ENCODE peak calls at places on chromosomes 13 and 19, in five cellular contexts. R is keratinocyte; T is suprapubic skin; P is CD8-positive, alpha-beta T cell; E is lung. L is an unnamed sample. For H3K27me3, the result is how much of the 10 kb centered on the place peaks cover.

GRCh38 chr19:33296473-33297060 is 5.8 kb downstream of the CEBPA start:
- DNase-seq in R (no peak), T (peak), P (no peak), E (no peak), L (no peak)

GRCh38 chr13:99505814-99506269 is 4.6 kb downstream of the TM9SF2 start:
- DNase-seq in R (no peak), T (no peak), P (no peak), E (no peak), L (no peak)

GRCh38 chr19:50478901-50479715 is 2.5 kb upstream of the GARIN5A start:
- DNase-seq in R (no peak), T (no peak), P (no peak), E (no peak), L (no peak)

GRCh38 chr13:30835442-30835841 is 70.6 kb upstream of the MEDAG start:
- DNase-seq in R (no peak), T (no peak), P (no peak), E (no peak), L (no peak)

GRCh38 chr13:36819811-36820140 is 754 bp downstream of the RFXAP start:
- DNase-seq in R (no peak), T (no peak), P (peak), E (no peak), L (no peak)

GRCh38 chr19:28026636-28027035 is 1186.3 kb downstream of the UQCRFS1 start:
- DNase-seq in R (no peak), T (no peak), P (no peak), E (no peak), L (peak)

GRCh38 chr13:51178456-51179074 is 43.6 kb upstream of the FAM124A start:
- DNase-seq in R (no peak), T (no peak), P (no peak), E (no peak), L (no peak)

GRCh38 chr13:34863360-34864135 is 78.5 kb upstream of the NBEA start:
- DNase-seq in R (peak), T (no peak), P (no peak), E (no peak), L (peak)

GRCh38 chr13:80577285-80577684 is 236.4 kb upstream of the SPRY2 start:
- DNase-seq in R (no peak), T (no peak), P (no peak), E (no peak), L (no peak)

GRCh38 chr13:32638739-32639138 is 52.5 kb downstream of the PDS5B start:
- DNase-seq in R (no peak), T (no peak), P (no peak), E (no peak), L (no peak)

GRCh38 chr13:106587787-106588186 is 19.9 kb upstream of the ARGLU1 start:
- DNase-seq in R (no peak), T (no peak), P (no peak), E (no peak), L (no peak)

GRCh38 chr19:1508507-1508856 is 4.3 kb downstream of the ADAMTSL5 start:
- DNase-seq in R (no peak), T (no peak), P (no peak), E (no peak), L (no peak)

GRCh38 chr19:43634877-43635560 is 4.6 kb downstream of the CADM4 start:
- DNase-seq in R (no peak), T (no peak), P (no peak), E (no peak), L (no peak)

GRCh38 chr19:16376649-16377048 is 52.0 kb downstream of the KLF2 start:
- DNase-seq in R (no peak), T (no peak), P (no peak), E (no peak), L (no peak)

GRCh38 chr19:55536951-55537740 is at the start of gene SBK2:
- DNase-seq in R (no peak), T (no peak), P (no peak), E (no peak), L (no peak)

GRCh38 chr19:17235618-17236413 is 9.8 kb downstream of the OCEL1 start:
- DNase-seq in R (no peak), T (no peak), P (peak), E (peak), L (no peak)

GRCh38 chr13:88339271-88339741 is 668.1 kb downstream of the SLITRK5 start:
- DNase-seq in R (no peak), T (no peak), P (no peak), E (no peak), L (no peak)

GRCh38 chr19:16608290-16608704 is 19.7 kb downstream of the MED26 start:
- DNase-seq in R (no peak), T (no peak), P (no peak), E (no peak), L (no peak)

GRCh38 chr13:29483211-29483610 is 112.3 kb downstream of the SLC7A1 start:
- DNase-seq in R (no peak), T (no peak), P (no peak), E (peak), L (no peak)

GRCh38 chr19:10617409-10618121 is 7.8 kb upstream of the SLC44A2 start:
- DNase-seq in R (peak), T (no peak), P (no peak), E (no peak), L (peak)

GRCh38 chr13:113658836-113659235 is 838 bp upstream of the ATP4B start:
- DNase-seq in R (no peak), T (peak), P (no peak), E (no peak), L (no peak)

GRCh38 chr19:37988758-37989635 is 82.0 kb downstream of the SIPA1L3 start:
- DNase-seq in R (no peak), T (no peak), P (no peak), E (no peak), L (no peak)

GRCh38 chr19:51742736-51743288 is 8.9 kb downstream of the FPR1 start:
- DNase-seq in R (no peak), T (no peak), P (no peak), E (no peak), L (peak)

GRCh38 chr13:59823495-59823894 is 340.2 kb downstream of the DIAPH3 start:
- DNase-seq in R (peak), T (no peak), P (no peak), E (no peak), L (peak)

GRCh38 chr13:93625536-93625935 is 398.9 kb downstream of the GPC6 start:
- DNase-seq in R (no peak), T (no peak), P (no peak), E (no peak), L (no peak)

GRCh38 chr19:19205416-19206410 is 2.5 kb upstream of the NR2C2AP start:
- DNase-seq in R (no peak), T (no peak), P (no peak), E (no peak), L (no peak)

GRCh38 chr19:13906525-13906904 is 514 bp downstream of the CC2D1A start:
- DNase-seq in R (no peak), T (no peak), P (peak), E (peak), L (no peak)

GRCh38 chr13:80923907-80924306 is 583.0 kb upstream of the SPRY2 start:
- DNase-seq in R (no peak), T (no peak), P (no peak), E (no peak), L (no peak)

GRCh38 chr13:91017031-91017668 is 330.3 kb upstream of the MIR17HG start:
- DNase-seq in R (no peak), T (no peak), P (no peak), E (no peak), L (no peak)

GRCh38 chr13:113883314-113883811 is 19.5 kb upstream of the GAS6 start:
- DNase-seq in R (no peak), T (peak), P (no peak), E (no peak), L (no peak)

GRCh38 chr13:22030321-22030720 is 359.4 kb downstream of the FGF9 start:
- DNase-seq in R (no peak), T (no peak), P (no peak), E (no peak), L (no peak)

GRCh38 chr13:40597735-40598365 is 68.6 kb downstream of the FOXO1 start:
- DNase-seq in R (no peak), T (no peak), P (no peak), E (peak), L (no peak)

GRCh38 chr13:108230377-108230776 is 12.2 kb downstream of the ABHD13 start:
- DNase-seq in R (no peak), T (no peak), P (no peak), E (no peak), L (no peak)

GRCh38 chr19:47428177-47428894 is 9.0 kb upstream of the MEIS3 start:
- DNase-seq in R (peak), T (peak), P (peak), E (peak), L (peak)
- H3K4me3 ChIP-seq in R (peak), T (peak), P (peak), E (no peak), L (no peak)

DNA sequence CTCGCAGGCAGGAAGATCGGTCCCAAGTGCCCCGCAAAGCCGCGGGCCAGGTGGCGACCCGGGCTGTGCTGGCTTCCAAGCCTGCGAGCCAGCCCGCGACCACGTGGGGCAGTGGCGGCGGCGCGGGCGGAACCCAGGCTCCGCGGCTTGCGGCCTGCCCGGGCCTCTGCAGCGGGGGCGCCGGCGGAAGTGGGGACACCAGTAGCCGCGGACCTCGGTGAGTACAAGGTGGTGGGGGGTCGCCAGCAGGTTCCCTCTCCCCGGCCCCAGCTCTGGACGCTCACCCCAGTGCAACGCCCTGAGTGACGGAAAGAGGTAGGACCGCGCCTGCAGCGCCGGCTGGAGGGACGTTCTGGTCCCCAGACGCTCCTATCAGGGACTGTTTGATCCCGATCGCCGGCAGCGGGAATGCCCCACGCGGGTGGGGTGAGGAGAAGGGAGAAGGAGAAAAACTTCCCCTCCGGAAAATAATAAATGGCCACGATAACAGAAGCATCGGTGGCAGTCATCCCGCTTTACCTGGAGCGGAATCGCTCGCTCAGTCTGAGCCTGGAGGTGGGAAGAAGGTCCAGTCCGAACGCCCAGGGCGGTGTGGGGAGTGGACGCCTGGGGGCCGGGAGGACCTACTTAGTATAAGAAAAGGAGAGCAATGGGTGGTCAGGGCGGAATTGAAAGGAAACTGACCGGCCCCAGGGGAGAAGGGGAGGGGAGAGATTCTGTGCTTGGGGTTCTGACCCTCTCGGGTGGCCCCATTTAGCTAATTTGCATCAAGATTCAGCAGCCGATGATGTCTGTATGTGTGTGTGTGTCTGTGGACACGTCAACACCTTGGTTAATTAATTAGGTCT is at the start of gene GEMIN7:
- DNase-seq in R (no peak), T (peak), P (peak), E (peak), L (no peak)
- TF ChIP-seq CTCF in R (no peak), T (no peak), P (no peak), E (no peak), L (no peak)

DNA sequence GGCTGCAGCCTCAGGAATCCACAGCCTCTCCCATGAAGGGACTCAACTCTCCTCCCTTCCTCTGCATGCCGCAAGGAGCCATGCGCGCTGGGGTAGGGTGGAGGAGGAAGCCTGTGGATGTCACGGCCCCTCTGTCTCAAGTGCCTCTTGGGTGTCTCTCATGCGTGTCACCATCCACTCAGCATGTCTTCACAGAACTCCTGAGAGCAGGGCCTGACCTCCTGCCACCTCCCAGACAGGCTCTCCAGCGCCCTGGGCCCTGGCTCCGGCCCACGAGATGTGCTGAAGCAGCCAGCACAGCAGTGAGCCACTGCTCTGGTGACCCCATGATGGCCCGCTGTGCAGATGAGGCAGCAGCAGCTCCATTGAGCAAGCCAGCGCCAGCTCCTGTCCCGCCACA is 25.9 kb upstream of the SPACA7 start:
- DNase-seq in R (no peak), T (peak), P (no peak), E (no peak), L (no peak)
- H3K27me3 ChIP-seq in R (under half), T (under half), P (under half), E (under half), L (under half)

GRCh38 chr19:36973844-36974195 is 57.7 kb downstream of the ZNF568 start:
- DNase-seq in R (no peak), T (no peak), P (no peak), E (no peak), L (no peak)

GRCh38 chr19:36973021-36973843 is 57.1 kb downstream of the ZNF568 start:
- DNase-seq in R (peak), T (peak), P (peak), E (peak), L (peak)

DNA sequence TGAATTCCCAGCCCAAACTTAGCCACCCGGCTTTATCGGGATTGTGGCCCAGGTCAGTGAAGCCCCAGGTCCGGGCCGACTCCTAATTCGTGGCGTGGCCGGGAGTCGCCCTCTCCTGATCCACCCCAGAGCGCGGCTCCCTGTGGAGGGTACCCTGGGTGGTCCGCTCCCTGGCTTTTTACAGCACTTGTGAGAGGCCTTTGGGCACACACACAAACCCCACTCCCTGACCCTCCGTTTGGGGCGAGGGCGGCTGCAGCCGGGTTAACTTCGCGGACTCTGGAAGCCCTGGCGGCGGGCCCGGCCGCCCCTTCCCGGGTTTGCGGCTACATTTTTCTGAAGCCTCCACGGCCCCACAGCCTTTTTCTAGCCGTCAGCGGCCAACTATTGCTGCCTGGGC is 56.5 kb downstream of the ZNF568 start:
- DNase-seq in R (no peak), T (peak), P (no peak), E (no peak), L (no peak)
- H3K4me3 ChIP-seq in R (peak), T (peak), P (peak), E (peak), L (peak)

GRCh38 chr19:35702223-35703012 is 1.9 kb upstream of the ZBTB32 start:
- DNase-seq in R (peak), T (peak), P (peak), E (peak), L (peak)
- TF ChIP-seq CTCF in R (no peak), T (no peak), P (no peak), E (no peak), L (no peak)

GRCh38 chr19:53959176-53959757 is 3.5 kb upstream of the CACNG8 start:
- DNase-seq in R (no peak), T (no peak), P (no peak), E (no peak), L (no peak)
- H3K27me3 ChIP-seq in R (half or more), T (half or more), P (under half), E (under half), L (half or more)

GRCh38 chr19:39320948-39321831 is 527 bp upstream of the LRFN1 start:
- DNase-seq in R (no peak), T (no peak), P (no peak), E (no peak), L (no peak)
- H3K4me3 ChIP-seq in R (no peak), T (peak), P (no peak), E (no peak), L (no peak)

GRCh38 chr19:46975011-46975917 is 44.4 kb upstream of the NPAS1 start:
- DNase-seq in R (no peak), T (no peak), P (no peak), E (no peak), L (no peak)
- TF ChIP-seq CTCF in R (no peak), T (no peak), P (no peak), E (no peak), L (no peak)

DNA sequence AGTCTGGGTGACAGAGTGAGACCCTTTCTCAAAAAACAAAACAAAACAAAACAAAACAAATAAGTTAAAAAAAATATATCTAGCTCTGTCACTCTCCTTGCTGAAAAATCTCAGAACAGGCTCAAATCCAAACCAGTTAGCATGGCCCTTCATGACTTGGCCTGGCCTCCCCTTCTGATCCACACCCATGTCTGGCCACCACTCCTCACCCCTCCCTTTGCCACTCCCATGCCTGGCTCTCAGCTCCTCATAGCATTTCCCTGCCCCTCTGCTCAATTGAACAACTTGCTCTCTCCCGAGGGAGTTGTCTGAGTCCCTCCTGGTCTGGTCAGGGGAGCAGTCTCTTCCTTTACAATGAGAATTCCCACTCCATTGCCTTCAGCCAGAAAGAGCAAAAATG is 4.0 kb upstream of the GSX1 start:
- DNase-seq in R (no peak), T (no peak), P (no peak), E (no peak), L (no peak)
- H3K27me3 ChIP-seq in R (half or more), T (half or more), P (under half), E (under half), L (half or more)